ENCODE peak calls at places on chromosome 4, in four cellular contexts. N is transverse colon, T is AG09309, Z is coronary artery. P is an unnamed sample.

GRCh38 chr4:37726666-37727065 is 40.5 kb upstream of the RELL1 start:
- DNase-seq in N (no peak), T (no peak), Z (no peak), P (no peak)

GRCh38 chr4:154574311-154574710 is 11.5 kb downstream of the FGB start:
- DNase-seq in N (no peak), T (no peak), Z (no peak), P (no peak)

GRCh38 chr4:168632246-168632832 is 135.5 kb downstream of the PALLD start:
- DNase-seq in N (no peak), T (no peak), Z (no peak), P (no peak)

GRCh38 chr4:95445251-95445650 is 103.5 kb downstream of the UNC5C start:
- DNase-seq in N (no peak), T (no peak), Z (no peak), P (no peak)

GRCh38 chr4:143282170-143282760 is 54.4 kb upstream of the GAB1 start:
- DNase-seq in N (no peak), T (no peak), Z (no peak), P (peak; percentile 56)

GRCh38 chr4:105206214-105206613 is 59.5 kb downstream of the TET2 start:
- DNase-seq in N (no peak), T (no peak), Z (no peak), P (no peak)

GRCh38 chr4:16916719-16917337 is 18.4 kb upstream of the LDB2 start:
- DNase-seq in N (peak; percentile 53), T (no peak), Z (no peak), P (peak; percentile 14)

GRCh38 chr4:118340109-118340508 is 12.7 kb downstream of the PRSS12 start:
- DNase-seq in N (no peak), T (no peak), Z (no peak), P (no peak)

GRCh38 chr4:42954925-42955669 is 62.6 kb downstream of the GRXCR1 start:
- DNase-seq in N (no peak), T (no peak), Z (no peak), P (no peak)

GRCh38 chr4:176298664-176299063 is 21.1 kb upstream of the SPCS3 start:
- DNase-seq in N (no peak), T (no peak), Z (no peak), P (no peak)

GRCh38 chr4:56468097-56468422 is 643 bp downstream of the SRP72 start:
- DNase-seq in N (peak; percentile 50), T (no peak), Z (no peak), P (no peak)

GRCh38 chr4:8353912-8354453 is 84.4 kb downstream of the HTRA3 start:
- DNase-seq in N (peak; percentile 5), T (no peak), Z (no peak), P (no peak)

GRCh38 chr4:54819044-54819443 is 161.3 kb downstream of the KIT start:
- DNase-seq in N (no peak), T (no peak), Z (no peak), P (no peak)

GRCh38 chr4:176185068-176185467 is 10.3 kb downstream of the SPATA4 start:
- DNase-seq in N (no peak), T (peak; percentile 83), Z (no peak), P (no peak)

GRCh38 chr4:53943345-53944085 is 120.9 kb downstream of the CHIC2 start:
- DNase-seq in N (no peak), T (peak; percentile 57), Z (no peak), P (peak; percentile 66)

GRCh38 chr4:128776794-128777216 is 32.7 kb upstream of the JADE1 start:
- DNase-seq in N (peak; percentile 50), T (peak; percentile 70), Z (no peak), P (peak; percentile 35)

GRCh38 chr4:40702800-40703151 is 47.0 kb upstream of the NSUN7 start:
- DNase-seq in N (no peak), T (no peak), Z (no peak), P (no peak)

GRCh38 chr4:15238720-15239119 is 189.1 kb upstream of the C1QTNF7 start:
- DNase-seq in N (no peak), T (no peak), Z (no peak), P (no peak)

GRCh38 chr4:16461362-16461761 is 235.1 kb upstream of the TAPT1 start:
- DNase-seq in N (no peak), T (no peak), Z (no peak), P (peak; percentile 9)

GRCh38 chr4:122661661-122662160 is 40.8 kb upstream of the IL21 start:
- DNase-seq in N (no peak), T (no peak), Z (no peak), P (no peak)

GRCh38 chr4:126850286-126850685 is 782.5 kb upstream of the INTU start:
- DNase-seq in N (no peak), T (peak; percentile 89), Z (no peak), P (peak; percentile 96)

GRCh38 chr4:30769093-30769492 is 48.9 kb downstream of the PCDH7 start:
- DNase-seq in N (no peak), T (no peak), Z (no peak), P (no peak)

GRCh38 chr4:61462451-61463326 is 262.6 kb downstream of the ADGRL3 start:
- DNase-seq in N (no peak), T (no peak), Z (no peak), P (no peak)

GRCh38 chr4:158327525-158327924 is 117.2 kb downstream of the TMEM144 start:
- DNase-seq in N (no peak), T (no peak), Z (no peak), P (no peak)

GRCh38 chr4:182885738-182886077 is 31.5 kb downstream of the DCTD start:
- DNase-seq in N (no peak), T (no peak), Z (no peak), P (no peak)

GRCh38 chr4:8501781-8502180 is 61.2 kb downstream of the TRMT44 start:
- DNase-seq in N (no peak), T (no peak), Z (no peak), P (no peak)

GRCh38 chr4:99438578-99438875 is 3.4 kb upstream of the ADH7 start:
- DNase-seq in N (no peak), T (no peak), Z (no peak), P (peak; percentile 19)

GRCh38 chr4:159552979-159553768 is 450.3 kb downstream of the RAPGEF2 start:
- DNase-seq in N (no peak), T (no peak), Z (no peak), P (no peak)

GRCh38 chr4:149426461-149426860 is 389.2 kb downstream of the IQCM start:
- DNase-seq in N (no peak), T (no peak), Z (no peak), P (no peak)

GRCh38 chr4:102883278-102883677 is 14.5 kb downstream of the CISD2 start:
- DNase-seq in N (no peak), T (no peak), Z (no peak), P (no peak)

GRCh38 chr4:145058256-145058655 is 39.7 kb downstream of the ANAPC10 start:
- DNase-seq in N (no peak), T (no peak), Z (no peak), P (no peak)

GRCh38 chr4:42843694-42844093 is 48.8 kb upstream of the GRXCR1 start:
- DNase-seq in N (no peak), T (no peak), Z (no peak), P (no peak)

GRCh38 chr4:5635826-5636196 is 72.5 kb downstream of the EVC2 start:
- DNase-seq in N (no peak), T (peak; percentile 34), Z (no peak), P (no peak)

GRCh38 chr4:153468587-153468986 is 2.4 kb downstream of the TMEM131L start:
- DNase-seq in N (no peak), T (no peak), Z (no peak), P (no peak)
- H3K4me3 ChIP-seq in N (peak overlapping the region; percentile 81), T (no peak overlapping the region), Z (peak overlapping the region; percentile 91), P (peak overlapping the region; percentile 89)

DNA sequence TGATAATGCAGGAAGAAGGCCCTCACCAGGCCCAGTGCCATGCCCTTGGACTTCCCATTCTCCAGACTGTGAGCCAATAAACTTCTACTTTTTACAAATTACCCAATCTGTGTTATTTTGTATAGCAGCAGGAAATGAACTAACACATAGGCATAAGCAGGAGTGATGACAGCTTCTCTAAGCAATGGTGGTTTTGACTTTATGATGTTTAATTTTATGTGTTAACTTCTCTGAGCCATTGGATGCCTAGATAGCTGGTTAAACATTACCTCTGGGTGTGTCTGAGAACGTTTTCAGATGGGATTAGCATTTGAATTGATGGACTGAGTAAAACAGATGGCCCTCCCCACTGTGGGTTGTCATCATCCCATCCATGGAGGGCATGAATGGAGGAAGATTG is 13.8 kb upstream of the PDLIM3 start:
- DNase-seq in N (no peak), T (no peak), Z (no peak), P (no peak)
- H3K4me3 ChIP-seq in N (no peak overlapping the region), T (no peak overlapping the region), Z (no peak overlapping the region), P (no peak overlapping the region)

DNA sequence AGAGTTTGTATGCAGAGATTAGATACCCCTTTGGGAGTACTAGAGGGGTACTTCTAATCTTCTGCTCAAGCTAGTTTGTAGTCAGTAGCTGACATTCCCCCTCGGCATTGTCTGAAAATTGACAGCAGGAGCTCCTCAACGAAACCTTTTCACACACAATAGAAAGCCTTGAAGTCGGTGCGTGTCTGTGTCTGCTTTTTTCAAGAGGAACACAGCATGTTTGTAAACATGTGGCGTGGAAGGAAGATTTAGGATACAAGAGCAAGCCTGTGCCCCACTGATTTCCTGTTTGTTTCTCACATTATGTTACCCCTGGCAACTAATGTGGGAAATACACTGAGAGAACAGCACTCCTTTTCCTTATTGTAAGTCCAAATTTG is 252.6 kb downstream of the ANKRD50 start:
- DNase-seq in N (no peak), T (no peak), Z (no peak), P (peak; percentile 17)
- H3K4me3 ChIP-seq in N (no peak overlapping the region), T (no peak overlapping the region), Z (peak overlapping the region; percentile 53), P (no peak overlapping the region)

DNA sequence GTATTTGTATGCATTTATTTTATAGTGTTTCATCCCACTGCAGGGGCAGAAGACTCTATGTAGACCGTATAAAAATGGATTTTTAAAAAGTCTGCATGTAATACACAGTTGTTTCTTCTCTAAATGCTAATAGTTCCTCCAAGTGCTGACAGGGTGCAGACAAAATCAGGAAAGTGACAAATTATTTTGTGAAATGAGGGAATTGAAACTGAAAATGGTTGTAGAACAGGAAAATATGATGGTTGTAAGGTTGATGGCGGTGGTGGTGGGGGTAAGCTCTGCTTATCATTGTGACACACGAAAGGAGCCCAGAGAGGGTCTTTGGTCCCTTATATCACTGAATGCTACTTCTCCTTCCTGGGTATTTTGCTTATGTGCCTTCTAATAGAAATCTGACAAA is 4.3 kb downstream of the IL15 start:
- DNase-seq in N (no peak), T (no peak), Z (no peak), P (no peak)
- H3K4me3 ChIP-seq in N (no peak overlapping the region), T (no peak overlapping the region), Z (no peak overlapping the region), P (no peak overlapping the region)

GRCh38 chr4:125682730-125683129 is 368.0 kb downstream of the FAT4 start:
- DNase-seq in N (no peak), T (no peak), Z (no peak), P (no peak)
- H3K4me3 ChIP-seq in N (no peak overlapping the region), T (no peak overlapping the region), Z (no peak overlapping the region), P (no peak overlapping the region)

DNA sequence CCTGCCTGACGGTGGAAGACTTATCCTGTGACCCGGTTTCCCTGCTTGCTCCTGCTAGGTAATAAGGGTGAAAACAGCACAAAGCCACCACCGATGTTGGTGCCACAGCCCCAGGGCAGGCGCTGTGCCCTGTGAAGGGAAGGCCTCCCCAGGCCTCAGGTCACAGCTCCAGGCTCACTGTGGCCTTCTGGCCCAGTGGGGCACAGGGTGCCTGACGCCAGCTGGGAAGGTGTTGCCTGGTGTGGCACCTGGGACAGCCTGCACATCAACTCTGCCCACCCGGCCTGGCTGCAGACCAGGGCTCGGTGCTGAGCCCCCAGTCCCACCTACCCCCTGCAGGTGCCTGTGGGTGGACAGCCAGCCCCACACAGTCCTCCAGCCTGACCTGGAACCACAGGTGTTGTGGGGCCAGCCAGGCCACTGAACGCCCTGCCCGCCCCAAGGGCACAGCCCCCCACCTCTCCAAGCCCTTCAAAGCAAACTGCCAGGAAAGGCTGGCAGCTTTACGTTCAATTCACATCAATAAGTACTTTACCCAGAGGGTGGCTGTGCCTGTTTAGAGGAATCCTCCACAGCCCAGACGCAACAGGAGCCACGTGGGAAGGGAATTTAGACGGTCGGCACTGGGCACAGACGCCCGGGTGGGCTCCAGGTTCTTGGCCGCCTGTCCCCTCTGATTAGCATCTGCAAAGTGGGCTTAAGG is 54.3 kb downstream of the ZFYVE28 start:
- DNase-seq in N (no peak), T (no peak), Z (peak; percentile 47), P (no peak)
- H3K4me3 ChIP-seq in N (peak overlapping the region; percentile 40), T (peak overlapping the region; percentile 60), Z (peak overlapping the region; percentile 76), P (peak overlapping the region; percentile 44)

P was measured in HFF-Myc.